ENCODE peak calls at places on chromosomes 13 and 19, in five cellular contexts. One of them, this sample, is unnamed.

GRCh38 chr13:25375727-25376358 is 4.1 kb downstream of the ATP8A2 start:
- DNase-seq in hepatocyte: peak
- DNase-seq in GM19239: peak
- DNase-seq in heart right ventricle: no peak
- DNase-seq in thoracic aorta: no peak
- DNase-seq in this sample: peak

GRCh38 chr19:18424122-18424889 is 5.1 kb downstream of the SSBP4 start:
- DNase-seq in heart right ventricle: no peak
- DNase-seq in hepatocyte: no peak
- DNase-seq in thoracic aorta: no peak
- DNase-seq in GM19239: no peak
- DNase-seq in this sample: peak

GRCh38 chr13:101300531-101300930 is 115.8 kb downstream of the NALCN start:
- DNase-seq in heart right ventricle: no peak
- DNase-seq in hepatocyte: no peak
- DNase-seq in GM19239: no peak
- DNase-seq in thoracic aorta: no peak
- DNase-seq in this sample: no peak

GRCh38 chr13:110309661-110310524 is 2.8 kb downstream of the COL4A2 start:
- DNase-seq in hepatocyte: no peak
- DNase-seq in heart right ventricle: no peak
- DNase-seq in GM19239: no peak
- DNase-seq in thoracic aorta: no peak
- DNase-seq in this sample: no peak

GRCh38 chr19:3206216-3206953 is 18.1 kb upstream of the CELF5 start:
- DNase-seq in thoracic aorta: no peak
- DNase-seq in GM19239: no peak
- DNase-seq in heart right ventricle: no peak
- DNase-seq in hepatocyte: no peak
- DNase-seq in this sample: no peak

GRCh38 chr19:4533835-4534424 is 1.1 kb downstream of the PLIN5 start:
- DNase-seq in thoracic aorta: no peak
- DNase-seq in hepatocyte: no peak
- DNase-seq in GM19239: no peak
- DNase-seq in heart right ventricle: no peak
- DNase-seq in this sample: no peak

GRCh38 chr19:17837972-17838371 is 9.8 kb downstream of the JAK3 start:
- DNase-seq in heart right ventricle: no peak
- DNase-seq in hepatocyte: no peak
- DNase-seq in GM19239: no peak
- DNase-seq in thoracic aorta: no peak
- DNase-seq in this sample: no peak

GRCh38 chr13:27481766-27482165 is 31.4 kb upstream of the MTIF3 start:
- DNase-seq in hepatocyte: peak
- DNase-seq in GM19239: no peak
- DNase-seq in thoracic aorta: no peak
- DNase-seq in heart right ventricle: no peak
- DNase-seq in this sample: peak

GRCh38 chr13:111531505-111531904 is 211.1 kb downstream of the TEX29 start:
- DNase-seq in GM19239: no peak
- DNase-seq in thoracic aorta: no peak
- DNase-seq in heart right ventricle: no peak
- DNase-seq in hepatocyte: peak
- DNase-seq in this sample: no peak

GRCh38 chr13:98504029-98504351 is 72.9 kb downstream of the STK24 start:
- DNase-seq in GM19239: no peak
- DNase-seq in thoracic aorta: no peak
- DNase-seq in hepatocyte: no peak
- DNase-seq in heart right ventricle: no peak
- DNase-seq in this sample: no peak

GRCh38 chr13:26074706-26075105 is 22.9 kb upstream of the SHISA2 start:
- DNase-seq in hepatocyte: peak
- DNase-seq in thoracic aorta: no peak
- DNase-seq in GM19239: no peak
- DNase-seq in heart right ventricle: no peak
- DNase-seq in this sample: no peak

GRCh38 chr19:29381353-29382203 is 144.2 kb upstream of the VSTM2B start:
- DNase-seq in GM19239: no peak
- DNase-seq in heart right ventricle: no peak
- DNase-seq in hepatocyte: no peak
- DNase-seq in thoracic aorta: no peak
- DNase-seq in this sample: no peak

This sample was measured in OCI-LY7.